ENCODE peak calls at places on chromosomes 4 and X, in six cellular contexts. T, R, F, B, Q and N are unnamed samples.

GRCh38 chr4:791201-791865 is 34.6 kb downstream of the CPLX1 start:
- DNase-seq in T (no peak), F (no peak), Q (no peak), B (no peak), R (no peak), N (no peak)

GRCh38 chr4:140812916-140813315 is 56.7 kb upstream of the TBC1D9 start:
- DNase-seq in Q (no peak), T (no peak), R (no peak), F (no peak), B (no peak), N (no peak)

GRCh38 chr4:6942238-6942800 is 32.7 kb downstream of the TBC1D14 start:
- DNase-seq in R (peak), F (peak), T (no peak), B (peak), Q (no peak), N (peak)

GRCh38 chrX:134672101-134672500 is 13.8 kb upstream of the PLAC1 start:
- DNase-seq in B (no peak), R (no peak), F (no peak), T (no peak), Q (no peak), N (no peak)

GRCh38 chr4:26116057-26116456 is 202.0 kb downstream of the SMIM20 start:
- DNase-seq in F (no peak), B (no peak), R (no peak), Q (no peak), T (no peak), N (peak)

GRCh38 chrX:6210230-6210629 is 18.4 kb downstream of the NLGN4X start:
- DNase-seq in F (no peak), R (no peak), T (no peak), B (no peak), Q (no peak), N (no peak)

GRCh38 chrX:133921764-133922389 is 63.5 kb downstream of the GPC3 start:
- DNase-seq in R (peak), Q (peak), F (peak), T (no peak), B (peak), N (peak)

GRCh38 chrX:17608898-17609297 is 128.4 kb upstream of the SCML1 start:
- DNase-seq in B (no peak), F (no peak), R (no peak), T (no peak), Q (no peak), N (no peak)

GRCh38 chrX:118423558-118423957 is 72.1 kb upstream of the DOCK11 start:
- DNase-seq in B (no peak), T (no peak), Q (no peak), R (no peak), F (no peak), N (no peak)

GRCh38 chrX:74119016-74119910 is 184.7 kb upstream of the ZCCHC13 start:
- DNase-seq in R (no peak), T (no peak), F (no peak), B (peak), Q (no peak), N (peak)

GRCh38 chr4:176569301-176569700 is 223.4 kb downstream of the VEGFC start:
- DNase-seq in Q (no peak), R (no peak), F (no peak), B (no peak), T (no peak), N (peak)

GRCh38 chr4:25098964-25099843 is 61.0 kb downstream of the SEPSECS start:
- DNase-seq in Q (no peak), B (peak), R (peak), F (no peak), T (peak), N (peak)

GRCh38 chr4:76023381-76023780 is at the start of gene CXCL10:
- DNase-seq in B (peak), F (no peak), T (no peak), R (no peak), Q (no peak), N (peak)

GRCh38 chr4:187294861-187295260 is 571.2 kb upstream of the FAT1 start:
- DNase-seq in F (no peak), B (peak), Q (no peak), R (no peak), T (no peak), N (peak)

GRCh38 chrX:95351089-95351488 is 1333.6 kb upstream of the DIAPH2 start:
- DNase-seq in F (no peak), T (no peak), R (no peak), B (no peak), Q (no peak), N (no peak)

GRCh38 chr4:25180524-25181131 is 20.4 kb upstream of the SEPSECS start:
- DNase-seq in Q (peak), B (peak), R (no peak), F (peak), T (no peak), N (peak)

GRCh38 chr4:163611172-163611571 is 116.7 kb downstream of the TMA16 start:
- DNase-seq in Q (no peak), T (no peak), F (peak), B (no peak), R (no peak), N (no peak)

GRCh38 chr4:125323547-125324100 is 8.9 kb downstream of the FAT4 start:
- DNase-seq in Q (no peak), T (no peak), R (no peak), B (peak), F (no peak), N (peak)

GRCh38 chr4:96639932-96640331 is 800.0 kb downstream of the PDHA2 start:
- DNase-seq in R (no peak), Q (no peak), B (no peak), F (no peak), T (no peak), N (no peak)

GRCh38 chrX:109619816-109620215 is 5.2 kb downstream of the KCNE5 start:
- DNase-seq in T (no peak), F (no peak), Q (no peak), R (no peak), B (no peak), N (no peak)

GRCh38 chrX:122184791-122185190 is 999.3 kb upstream of the GRIA3 start:
- DNase-seq in T (no peak), R (no peak), Q (no peak), B (no peak), F (no peak), N (no peak)

GRCh38 chr4:2789801-2790582 is 2.9 kb upstream of the SH3BP2 start:
- DNase-seq in B (no peak), Q (no peak), T (no peak), R (peak), F (no peak), N (no peak)

GRCh38 chr4:73822389-73822788 is 14.1 kb upstream of the CXCL6 start:
- DNase-seq in R (no peak), T (no peak), Q (no peak), F (no peak), B (peak), N (peak)

DNA sequence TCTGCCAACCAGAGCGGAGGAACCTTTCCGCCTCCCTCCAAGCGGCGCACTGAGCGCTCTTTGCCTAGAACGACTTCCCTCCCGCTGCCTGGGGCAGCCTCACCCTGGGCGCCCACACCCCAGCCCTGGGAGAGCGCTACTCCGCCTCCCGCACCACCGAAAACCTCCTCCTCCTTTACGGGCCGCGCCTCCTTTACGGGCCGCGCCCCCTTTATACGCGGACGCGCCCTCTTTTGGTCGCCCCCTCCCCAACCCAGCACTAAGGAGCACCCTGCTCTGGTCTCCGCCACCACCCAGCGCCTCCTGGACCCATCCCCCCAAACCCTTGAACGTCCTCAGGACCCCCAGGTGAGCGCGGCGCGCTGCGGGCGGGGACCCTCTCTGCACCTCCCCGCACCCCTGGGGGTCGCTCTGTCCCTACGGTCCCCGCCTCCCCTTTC is 586 bp upstream of the NSG1 start:
- DNase-seq in B (peak), Q (no peak), F (peak), T (no peak), R (no peak), N (peak)
- H3K4me3 ChIP-seq in B (peak), Q (peak), F (peak), T (peak), R (peak), N (peak)

GRCh38 chr4:13535708-13536361 is 8.5 kb downstream of the NKX3-2 start:
- DNase-seq in R (no peak), B (no peak), T (no peak), F (no peak), Q (no peak), N (no peak)
- TF ChIP-seq CTCF in R (no peak), B (no peak), T (no peak), F (no peak), Q (no peak), N (no peak)

GRCh38 chrX:8728932-8729331 is 3.0 kb downstream of the ANOS1 start:
- DNase-seq in T (no peak), Q (no peak), B (no peak), R (no peak), F (no peak), N (no peak)

GRCh38 chrX:8730812-8731578 is 942 bp downstream of the ANOS1 start:
- DNase-seq in F (no peak), T (no peak), B (no peak), R (no peak), Q (no peak), N (peak)

GRCh38 chrX:8726031-8726652 is 5.8 kb downstream of the ANOS1 start:
- DNase-seq in B (peak), Q (no peak), T (no peak), F (no peak), R (no peak), N (peak)

GRCh38 chrX:8731579-8732395 is at the start of gene ANOS1:
- DNase-seq in R (peak), B (no peak), T (peak), Q (no peak), F (no peak), N (peak)
- H3K4me3 ChIP-seq in R (peak), B (peak), T (peak), Q (peak), F (no peak), N (peak)

DNA sequence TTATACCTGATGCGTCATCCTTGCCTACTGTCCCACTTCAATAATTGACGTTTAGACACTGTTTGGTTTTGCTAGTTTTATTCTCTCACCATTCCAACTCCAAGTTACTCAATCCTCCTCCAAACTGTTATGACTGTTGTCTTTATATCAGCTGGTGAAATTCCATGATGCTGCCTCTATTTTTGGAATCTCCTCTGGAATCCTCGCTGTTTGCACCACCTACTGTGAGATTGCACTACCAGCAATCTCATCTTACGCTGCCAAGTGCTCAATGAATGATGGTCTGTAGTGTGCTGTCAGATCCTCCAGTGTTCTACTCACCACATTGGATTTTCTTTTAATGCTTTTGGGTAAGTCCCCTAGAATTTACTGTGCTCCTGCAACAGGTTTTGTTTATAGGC is 13.2 kb upstream of the PCDH18 start:
- DNase-seq in B (no peak), T (no peak), Q (no peak), R (no peak), F (no peak), N (no peak)
- TF ChIP-seq CTCF in B (no peak), T (no peak), Q (no peak), R (no peak), F (no peak), N (no peak)